ENCODE peak calls at places on chromosome 21, in seven cellular contexts. U is mucosa of descending colon, H is thyroid gland, K is esophagus muscularis mucosa, O is NB4, X is sigmoid colon, Y is transverse colon. L is an unnamed sample.
A peak's percentile ranks its signal among the peaks of the same experiment; 100 is the strongest.

GRCh38 chr21:31418355-31419001 is 74.4 kb upstream of the TIAM1 start:
- DNase-seq in U (no peak), H (no peak), K (no peak), O (no peak), X (no peak), Y (no peak), L (no peak)

GRCh38 chr21:30382201-30382600 is 10.1 kb upstream of the KRTAP13-2 start:
- DNase-seq in U (no peak), H (no peak), K (no peak), O (no peak), X (no peak), Y (no peak), L (no peak)

GRCh38 chr21:35052786-35053185 is 3.7 kb upstream of the RUNX1 start:
- DNase-seq in U (no peak), H (no peak), K (no peak), O (no peak), X (no peak), Y (no peak), L (no peak)

GRCh38 chr21:14711287-14711686 is 165.2 kb upstream of the SAMSN1 start:
- DNase-seq in U (no peak), H (no peak), K (no peak), O (no peak), X (no peak), Y (no peak), L (no peak)

GRCh38 chr21:27206368-27206982 is 239.6 kb upstream of the ADAMTS5 start:
- DNase-seq in U (no peak), H (no peak), K (no peak), O (no peak), X (no peak), Y (no peak), L (no peak)

GRCh38 chr21:46406001-46406400 is 52.7 kb upstream of the DIP2A start:
- DNase-seq in U (no peak), H (no peak), K (no peak), O (no peak), X (no peak), Y (no peak), L (no peak)

GRCh38 chr21:43890042-43890441 is 25.0 kb downstream of the AGPAT3 start:
- DNase-seq in U (no peak), H (no peak), K (no peak), O (no peak), X (peak; percentile 42), Y (no peak), L (no peak)

GRCh38 chr21:26157842-26158241 is 12.7 kb downstream of the APP start:
- DNase-seq in U (no peak), H (no peak), K (no peak), O (no peak), X (no peak), Y (no peak), L (no peak)

GRCh38 chr21:44765231-44766013 is 36.2 kb downstream of the UBE2G2 start:
- DNase-seq in U (no peak), H (no peak), K (no peak), O (peak; percentile 69), X (no peak), Y (no peak), L (no peak)

GRCh38 chr21:46099476-46099875 is 1.6 kb downstream of the COL6A2 start:
- DNase-seq in U (peak; percentile 55), H (peak; percentile 2), K (peak; percentile 91), O (no peak), X (peak; percentile 85), Y (peak; percentile 45), L (no peak)

GRCh38 chr21:26909972-26910371 is 56.9 kb downstream of the ADAMTS5 start:
- DNase-seq in U (no peak), H (peak; percentile 21), K (no peak), O (no peak), X (no peak), Y (no peak), L (no peak)

GRCh38 chr21:35002879-35003722 is 46.0 kb downstream of the RUNX1 start:
- DNase-seq in U (no peak), H (no peak), K (no peak), O (peak; percentile 72), X (no peak), Y (no peak), L (no peak)

GRCh38 chr21:30676737-30677136 is 34.1 kb downstream of the KRTAP20-3 start:
- DNase-seq in U (no peak), H (no peak), K (no peak), O (no peak), X (no peak), Y (no peak), L (no peak)

GRCh38 chr21:34974162-34974981 is 74.7 kb downstream of the RUNX1 start:
- DNase-seq in U (no peak), H (no peak), K (no peak), O (no peak), X (no peak), Y (no peak), L (no peak)

GRCh38 chr21:43910460-43910859 is 45.4 kb downstream of the AGPAT3 start:
- DNase-seq in U (no peak), H (no peak), K (no peak), O (no peak), X (peak; percentile 22), Y (no peak), L (no peak)

GRCh38 chr21:32114434-32115063 is 164.3 kb downstream of the MIS18A start:
- DNase-seq in U (no peak), H (no peak), K (no peak), O (peak; percentile 16), X (no peak), Y (no peak), L (peak; percentile 72)

GRCh38 chr21:32534113-32534512 is 51.2 kb downstream of the TCP10L start:
- DNase-seq in U (no peak), H (no peak), K (no peak), O (no peak), X (no peak), Y (no peak), L (no peak)

GRCh38 chr21:34129039-34129891 is 55.9 kb downstream of the MRPS6 start:
- DNase-seq in U (no peak), H (peak; percentile 80), K (peak; percentile 74), O (no peak), X (peak; percentile 85), Y (peak; percentile 42), L (peak; percentile 90)

GRCh38 chr21:31261759-31262158 is 82.3 kb downstream of the TIAM1 start:
- DNase-seq in U (no peak), H (no peak), K (no peak), O (no peak), X (no peak), Y (no peak), L (no peak)

GRCh38 chr21:24823247-24823646 is 784.0 kb downstream of the MRPL39 start:
- DNase-seq in U (no peak), H (no peak), K (no peak), O (no peak), X (no peak), Y (no peak), L (no peak)

GRCh38 chr21:25735895-25736597 is 1.3 kb downstream of the GABPA start:
- DNase-seq in U (no peak), H (no peak), K (no peak), O (peak; percentile 37), X (no peak), Y (no peak), L (no peak)

GRCh38 chr21:45154511-45155508 is 80.4 kb downstream of the ADARB1 start:
- DNase-seq in U (no peak), H (no peak), K (no peak), O (peak; percentile 58), X (peak; percentile 81), Y (no peak), L (peak; percentile 24)

GRCh38 chr21:36542312-36543101 is 62.6 kb upstream of the CLDN14 start:
- DNase-seq in U (no peak), H (no peak), K (no peak), O (no peak), X (no peak), Y (peak; percentile 22), L (no peak)
- TF ChIP-seq CTCF in U (no peak), H (no peak), K (no peak), O (no peak), X (no peak), Y (no peak), L (no peak)

DNA sequence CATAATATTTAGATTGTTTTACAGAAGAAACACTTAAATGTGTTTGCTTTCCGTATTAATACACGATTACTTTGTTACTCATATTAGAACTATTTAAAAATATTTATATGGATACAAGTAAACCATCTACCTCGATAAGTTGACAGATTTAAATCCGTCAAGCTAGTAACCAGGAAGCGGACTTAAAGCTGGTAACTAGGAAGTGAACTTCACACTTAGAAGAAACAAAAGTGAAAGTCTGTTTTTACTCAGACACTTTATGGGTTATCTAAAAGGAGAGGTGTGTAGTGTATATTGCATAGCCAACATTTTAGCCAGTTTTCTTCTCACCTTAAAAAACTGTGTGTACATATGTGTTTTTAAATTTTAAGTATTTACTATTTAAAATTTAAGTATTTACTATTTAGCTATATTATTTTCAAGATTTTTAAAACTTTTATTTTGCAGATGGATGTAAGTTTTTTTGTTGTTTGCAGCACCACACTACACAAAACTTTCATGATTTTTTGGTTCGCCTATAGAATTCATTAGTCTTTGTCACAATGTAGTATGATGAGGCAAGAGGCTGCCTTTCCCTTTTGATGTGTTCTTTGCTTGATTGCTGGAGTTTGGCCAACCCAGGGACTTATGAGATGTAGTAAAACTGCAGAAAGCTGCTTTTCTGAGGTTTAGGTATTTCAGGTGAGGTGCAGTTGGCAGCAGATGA is 2.7 kb downstream of the USP25 start:
- DNase-seq in U (no peak), H (peak; percentile 32), K (no peak), O (peak; percentile 68), X (no peak), Y (no peak), L (no peak)
- H3K4me3 ChIP-seq in U (no peak overlapping the region), H (no peak overlapping the region), K (peak overlapping the region; percentile 91), O (peak overlapping the region; percentile 95), X (peak overlapping the region; percentile 82), Y (peak overlapping the region; percentile 81), L (peak overlapping the region; percentile 93)

DNA sequence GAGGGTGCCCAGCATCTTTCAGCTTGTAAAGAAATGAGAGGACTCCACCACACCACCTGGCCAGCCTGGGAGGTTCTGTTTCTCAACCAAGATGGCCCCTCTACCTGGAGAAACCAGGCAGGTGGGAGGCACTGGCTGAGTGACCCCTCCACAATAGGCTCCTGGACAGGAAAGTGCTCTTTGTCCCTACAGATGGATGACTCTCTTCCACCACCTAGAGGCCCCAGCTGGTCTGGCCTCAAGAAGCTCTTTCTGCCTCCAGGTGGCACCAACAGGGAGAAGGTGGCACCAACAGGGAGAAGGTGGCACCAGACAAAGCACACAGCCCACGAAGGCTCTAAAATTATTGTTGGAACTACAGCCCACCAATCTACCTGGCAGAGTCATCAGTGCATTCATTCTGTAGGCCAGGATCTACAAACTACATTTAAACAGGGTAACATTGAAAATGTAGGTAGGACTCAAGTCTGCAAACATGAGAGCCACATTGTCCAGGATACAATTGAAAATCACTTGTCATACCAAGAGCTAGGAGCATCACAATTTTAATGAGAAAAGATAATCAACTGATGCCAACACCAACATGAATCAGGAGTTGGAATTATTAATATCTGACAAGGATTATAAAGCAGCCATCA is 14.4 kb downstream of the TMPRSS3 start:
- DNase-seq in U (peak; percentile 77), H (peak; percentile 72), K (no peak), O (peak; percentile 70), X (no peak), Y (peak; percentile 63), L (no peak)
- TF ChIP-seq CTCF in U (peak; percentile 76), H (peak; percentile 98), K (no peak), O (peak; percentile 98), X (peak; percentile 76), Y (peak; percentile 76), L (peak; percentile 68)

DNA sequence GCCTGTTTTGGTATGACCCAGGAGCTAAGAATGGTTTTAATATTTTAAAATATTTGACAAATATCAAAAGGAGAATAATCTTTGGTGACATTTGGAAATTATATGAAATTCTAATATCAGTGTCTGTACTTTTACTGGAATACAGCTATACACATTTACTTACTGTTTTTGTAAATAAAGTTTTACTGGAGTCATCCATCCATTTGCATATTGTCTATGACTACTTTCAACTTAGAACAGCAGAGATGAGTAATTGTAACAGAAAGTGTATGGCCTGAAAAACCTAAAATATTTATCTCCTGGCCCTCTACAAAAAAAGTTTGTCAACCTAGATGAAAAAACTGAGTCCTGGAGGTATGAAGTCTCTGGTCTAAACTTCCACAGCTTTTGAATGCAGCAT is 5.8 kb upstream of the MAP3K7CL start:
- DNase-seq in U (no peak), H (no peak), K (no peak), O (no peak), X (no peak), Y (no peak), L (no peak)
- H3K4me3 ChIP-seq in U (no peak overlapping the region), H (no peak overlapping the region), K (no peak overlapping the region), O (no peak overlapping the region), X (no peak overlapping the region), Y (no peak overlapping the region), L (no peak overlapping the region)